ENCODE peak calls at places on chromosomes 4 and X, in six cellular contexts. P is right cardiac atrium, N is iPS-NIHi11, X is MM.1S, W is NCI-H1092, T is HS-5. Y is an unnamed sample.
A peak's percentile ranks its signal among the peaks of the same experiment; 100 is the strongest.

GRCh38 chr4:14842964-14843630 is 159.2 kb upstream of the CPEB2 start:
- DNase-seq in P (no peak), N (no peak), X (no peak), W (no peak), T (no peak), Y (no peak)

GRCh38 chr4:169270156-169270809 is 473 bp downstream of the SH3RF1 start:
- DNase-seq in P (peak; percentile 92), N (peak; percentile 79), X (peak; percentile 65), W (peak; percentile 16), T (no peak), Y (no peak)

GRCh38 chrX:16712116-16712824 is at the start of gene CTPS2:
- DNase-seq in P (peak; percentile 83), N (peak; percentile 77), X (peak; percentile 65), W (peak; percentile 24), T (no peak), Y (peak; percentile 2)

GRCh38 chr4:185307136-185307950 is 88.4 kb downstream of the LRP2BP start:
- DNase-seq in P (no peak), N (peak; percentile 23), X (peak; percentile 83), W (no peak), T (no peak), Y (no peak)

GRCh38 chr4:189146994-189147929 is 793.4 kb upstream of the FRG1 start:
- DNase-seq in P (no peak), N (no peak), X (no peak), W (no peak), T (no peak), Y (no peak)

GRCh38 chr4:173074501-173074946 is 94.1 kb upstream of the GALNT7 start:
- DNase-seq in P (no peak), N (peak; percentile 61), X (no peak), W (no peak), T (peak; percentile 88), Y (peak; percentile 67)

GRCh38 chr4:8346838-8347605 is 77.5 kb downstream of the HTRA3 start:
- DNase-seq in P (peak; percentile 71), N (no peak), X (no peak), W (no peak), T (no peak), Y (no peak)

GRCh38 chr4:102217345-102217744 is 127.9 kb downstream of the SLC39A8 start:
- DNase-seq in P (no peak), N (no peak), X (no peak), W (no peak), T (no peak), Y (no peak)

GRCh38 chr4:8394125-8394524 is 46.4 kb downstream of the ACOX3 start:
- DNase-seq in P (peak; percentile 96), N (no peak), X (no peak), W (peak; percentile 74), T (no peak), Y (no peak)